ENCODE peak calls at places on chromosomes 1 and 21, in five cellular contexts. T is NCI-H1105 treated with DMSO at 0.1 percent for 48 hours; F is NCI-H1092; Y is CD8-positive, alpha-beta memory T cell; P is GM04504. Q is an unnamed sample.

GRCh38 chr1:46284597-46285564 is 18.5 kb downstream of the LRRC41 start:
- DNase-seq in Y (no peak), P (no peak), F (no peak), T (peak), Q (no peak)

GRCh38 chr1:210246447-210246846 is 13.9 kb downstream of the SERTAD4 start:
- DNase-seq in T (no peak), F (no peak), P (no peak), Y (no peak), Q (no peak)

GRCh38 chr1:34924759-34925555 is 4.5 kb downstream of the DLGAP3 start:
- DNase-seq in P (peak), T (no peak), F (no peak), Y (peak), Q (peak)

GRCh38 chr21:26115899-26116298 is 54.7 kb downstream of the APP start:
- DNase-seq in F (peak), T (peak), Y (no peak), P (peak), Q (no peak)

GRCh38 chr1:201795066-201795465 is 33.9 kb upstream of the IPO9 start:
- DNase-seq in T (no peak), Y (no peak), P (no peak), F (peak), Q (no peak)

GRCh38 chr1:21334214-21335087 is 44.2 kb upstream of the ECE1 start:
- DNase-seq in P (peak), T (no peak), Y (peak), F (no peak), Q (peak)

GRCh38 chr1:1259948-1260614 is 13.6 kb upstream of the C1QTNF12 start:
- DNase-seq in Y (no peak), F (no peak), T (no peak), P (no peak), Q (no peak)

GRCh38 chr1:150259758-150260669 is 2.4 kb downstream of the CA14 start:
- DNase-seq in F (peak), Y (no peak), P (no peak), T (peak), Q (no peak)

GRCh38 chr1:32351859-32352745 is 10.2 kb downstream of the FAM229A start:
- DNase-seq in F (peak), Y (no peak), T (no peak), P (no peak), Q (no peak)

GRCh38 chr1:5502310-5503194 is 489.7 kb downstream of the NPHP4 start:
- DNase-seq in T (no peak), P (no peak), Y (no peak), F (no peak), Q (no peak)

GRCh38 chr1:200258447-200259375 is 151.1 kb downstream of the ZNF281 start:
- DNase-seq in F (no peak), Y (no peak), P (no peak), T (peak), Q (no peak)

GRCh38 chr21:27047331-27048314 is 80.7 kb upstream of the ADAMTS5 start:
- DNase-seq in P (no peak), Y (no peak), T (no peak), F (no peak), Q (no peak)

GRCh38 chr1:198846506-198847010 is 207.7 kb downstream of the PTPRC start:
- DNase-seq in T (no peak), F (no peak), Y (no peak), P (no peak), Q (no peak)

GRCh38 chr1:116981521-116982037 is 20.0 kb upstream of the CD101 start:
- DNase-seq in F (no peak), T (no peak), P (no peak), Y (no peak), Q (no peak)